ENCODE peak calls at places on chromosomes 2 and 18, in five cellular contexts. R, U, Y, L and D are unnamed samples.

GRCh38 chr18:10689231-10689953 is 163.6 kb downstream of the NAPG start:
- DNase-seq in R (no peak), U (no peak), Y (no peak), L (no peak), D (no peak)

GRCh38 chr18:69097349-69097748 is 299.5 kb downstream of the CCDC102B start:
- DNase-seq in R (no peak), U (no peak), Y (no peak), L (no peak), D (no peak)

GRCh38 chr2:47269316-47270232 is 114.5 kb upstream of the STPG4 start:
- DNase-seq in R (no peak), U (no peak), Y (no peak), L (no peak), D (peak)

GRCh38 chr2:222904557-222905258 is 43.9 kb downstream of the ACSL3 start:
- DNase-seq in R (no peak), U (no peak), Y (no peak), L (no peak), D (no peak)

GRCh38 chr2:24828641-24829040 is 35.4 kb downstream of the CENPO start:
- DNase-seq in R (no peak), U (peak), Y (no peak), L (no peak), D (no peak)

GRCh38 chr18:74310411-74310810 is 5.2 kb upstream of the C18orf63 start:
- DNase-seq in R (no peak), U (no peak), Y (no peak), L (no peak), D (peak)

GRCh38 chr2:106107509-106108131 is 86.5 kb downstream of the UXS1 start:
- DNase-seq in R (no peak), U (no peak), Y (no peak), L (no peak), D (peak)

GRCh38 chr2:23900927-23901322 is 26.0 kb downstream of the ATAD2B start:
- DNase-seq in R (no peak), U (no peak), Y (no peak), L (no peak), D (peak)

GRCh38 chr2:224927671-224928173 is 114.5 kb downstream of the DOCK10 start:
- DNase-seq in R (no peak), U (no peak), Y (no peak), L (no peak), D (no peak)

GRCh38 chr2:217326238-217327022 is 466.6 kb upstream of the TNP1 start:
- DNase-seq in R (no peak), U (no peak), Y (no peak), L (peak), D (no peak)

GRCh38 chr2:23947350-23947749 is 7.1 kb downstream of the UBXN2A start:
- DNase-seq in R (no peak), U (no peak), Y (no peak), L (no peak), D (no peak)

GRCh38 chr18:23148382-23148781 is 13.1 kb downstream of the CABLES1 start:
- DNase-seq in R (no peak), U (no peak), Y (no peak), L (no peak), D (no peak)

GRCh38 chr2:158542577-158542976 is 85.8 kb downstream of the PKP4 start:
- DNase-seq in R (no peak), U (no peak), Y (no peak), L (no peak), D (no peak)

GRCh38 chr2:62102402-62102920 is 93.5 kb upstream of the B3GNT2 start:
- DNase-seq in R (no peak), U (no peak), Y (no peak), L (no peak), D (no peak)

GRCh38 chr2:11500702-11501303 is 33.0 kb upstream of the GREB1 start:
- DNase-seq in R (no peak), U (no peak), Y (no peak), L (no peak), D (no peak)

GRCh38 chr18:63292844-63293683 is 26.5 kb downstream of the BCL2 start:
- DNase-seq in R (no peak), U (no peak), Y (no peak), L (no peak), D (no peak)

GRCh38 chr2:200786423-200786822 is 25.3 kb upstream of the BZW1 start:
- DNase-seq in R (no peak), U (no peak), Y (no peak), L (no peak), D (no peak)

GRCh38 chr2:236661064-236661761 is 91.6 kb downstream of the ACKR3 start:
- DNase-seq in R (no peak), U (no peak), Y (no peak), L (no peak), D (peak)

GRCh38 chr2:233113114-233113452 is 52.9 kb downstream of the INPP5D start:
- DNase-seq in R (no peak), U (no peak), Y (no peak), L (no peak), D (no peak)

GRCh38 chr18:13289501-13290205 is 71.1 kb downstream of the LDLRAD4 start:
- DNase-seq in R (no peak), U (no peak), Y (no peak), L (no peak), D (no peak)

GRCh38 chr2:232342635-232343565 is 35.7 kb upstream of the ALPP start:
- DNase-seq in R (no peak), U (no peak), Y (no peak), L (no peak), D (no peak)

GRCh38 chr18:48540329-48541025 is 1.6 kb downstream of the CTIF start:
- DNase-seq in R (no peak), U (peak), Y (peak), L (peak), D (no peak)